ENCODE peak calls at places on chromosomes 5 and 9, in eight cellular contexts. K is CD4-positive, alpha-beta T cell; B is colonic mucosa; V is GM23248; E is fibroblast of lung; I is A549; J is cardiac muscle cell; S is neuronal stem cell. U is an unnamed sample.

GRCh38 chr5:31921852-31922305 is 252.2 kb downstream of the GOLPH3 start:
- DNase-seq in I (no peak), B (no peak), K (no peak), E (peak), V (peak), J (no peak), S (no peak), U (no peak)

GRCh38 chr9:134358026-134358967 is 32.0 kb downstream of the RXRA start:
- DNase-seq in B (no peak), E (no peak), I (no peak), J (no peak), V (peak), K (no peak), S (no peak), U (peak)

GRCh38 chr5:67234671-67235176 is 38.1 kb upstream of the CD180 start:
- DNase-seq in J (no peak), I (no peak), B (peak), K (no peak), V (peak), S (no peak), E (peak), U (peak)

GRCh38 chr9:109640232-109641078 is 139.5 kb upstream of the PALM2AKAP2 start:
- DNase-seq in I (peak), S (peak), V (peak), K (no peak), E (peak), B (no peak), J (peak), U (peak)

GRCh38 chr9:69303331-69303730 is 21.7 kb upstream of the ENTREP1 start:
- DNase-seq in K (no peak), S (no peak), V (no peak), E (no peak), B (no peak), J (no peak), I (no peak), U (no peak)

GRCh38 chr5:176365663-176366574 is 632 bp downstream of the ARL10 start:
- DNase-seq in J (peak), V (peak), I (no peak), E (peak), S (peak), K (no peak), B (peak), U (peak)

GRCh38 chr5:112594060-112594850 is 143.4 kb upstream of the APC start:
- DNase-seq in J (no peak), V (peak), E (no peak), S (no peak), K (no peak), I (no peak), B (no peak), U (no peak)

GRCh38 chr5:81579525-81579924 is 171.4 kb downstream of the SSBP2 start:
- DNase-seq in I (no peak), K (no peak), J (no peak), S (no peak), B (no peak), V (peak), E (peak), U (no peak)

GRCh38 chr9:92455217-92455616 is 27.1 kb downstream of the ASPN start:
- DNase-seq in V (no peak), K (no peak), I (peak), E (no peak), B (no peak), S (no peak), J (no peak), U (no peak)

GRCh38 chr5:39177629-39177959 is 41.8 kb downstream of the FYB1 start:
- DNase-seq in B (no peak), E (no peak), J (no peak), K (peak), I (no peak), S (no peak), V (no peak), U (no peak)

GRCh38 chr5:9851458-9851857 is 221.3 kb upstream of the TAS2R1 start:
- DNase-seq in J (peak), B (no peak), I (peak), V (peak), S (no peak), E (peak), K (no peak), U (no peak)

GRCh38 chr5:132060501-132061161 is at the start of gene IL3:
- DNase-seq in I (no peak), S (no peak), V (no peak), B (no peak), K (no peak), E (no peak), J (no peak), U (no peak)

GRCh38 chr5:143024227-143024920 is 254.2 kb downstream of the ARHGAP26 start:
- DNase-seq in I (no peak), B (no peak), E (no peak), J (no peak), S (no peak), K (no peak), V (no peak), U (no peak)

GRCh38 chr5:113123563-113123962 is 147.0 kb downstream of the DCP2 start:
- DNase-seq in K (no peak), E (no peak), B (no peak), J (peak), I (peak), S (no peak), V (no peak), U (no peak)

GRCh38 chr9:36325081-36325828 is 67.0 kb upstream of the GNE start:
- DNase-seq in J (no peak), K (no peak), E (no peak), B (no peak), I (no peak), V (no peak), S (no peak), U (peak)

GRCh38 chr9:37029776-37030590 is 4.1 kb downstream of the PAX5 start:
- DNase-seq in E (no peak), I (no peak), S (no peak), J (no peak), B (no peak), K (no peak), V (peak), U (no peak)

GRCh38 chr5:131328536-131329186 is 64.8 kb downstream of the CDC42SE2 start:
- DNase-seq in I (peak), S (no peak), V (peak), J (no peak), K (no peak), E (peak), B (no peak), U (no peak)

GRCh38 chr5:181189962-181190710 is 14.9 kb downstream of the TRIM7 start:
- DNase-seq in E (no peak), J (peak), B (peak), I (no peak), K (peak), S (no peak), V (peak), U (no peak)

GRCh38 chr9:30197954-30198353 is 2186.5 kb upstream of the ACO1 start:
- DNase-seq in I (peak), B (no peak), V (no peak), E (no peak), K (no peak), J (no peak), S (no peak), U (no peak)

GRCh38 chr9:115115924-115116323 is 2.0 kb downstream of the TNC start:
- DNase-seq in V (peak), K (no peak), E (peak), B (no peak), I (no peak), J (no peak), S (no peak), U (no peak)

GRCh38 chr9:108789742-108790141 is 66.0 kb downstream of the ACTL7B start:
- DNase-seq in J (no peak), V (no peak), S (no peak), K (no peak), E (no peak), I (no peak), B (no peak), U (no peak)

GRCh38 chr9:73116030-73116429 is 35.6 kb upstream of the ANXA1 start:
- DNase-seq in J (no peak), E (peak), V (peak), B (no peak), K (no peak), S (no peak), I (no peak), U (no peak)

GRCh38 chr5:69492391-69493234 is at the start of gene OCLN:
- DNase-seq in K (no peak), I (peak), J (peak), S (peak), E (no peak), B (peak), V (peak), U (no peak)

GRCh38 chr9:131747352-131747751 is 7.5 kb upstream of the RAPGEF1 start:
- DNase-seq in J (peak), I (peak), K (no peak), E (peak), B (no peak), V (peak), S (no peak), U (no peak)

GRCh38 chr9:20681467-20681866 is 2.6 kb upstream of the FOCAD start:
- DNase-seq in E (no peak), J (no peak), I (no peak), K (no peak), S (no peak), B (no peak), V (no peak), U (no peak)

GRCh38 chr9:93492327-93492726 is 38.9 kb upstream of the FAM120AOS start:
- DNase-seq in S (no peak), I (no peak), E (no peak), K (no peak), V (no peak), J (no peak), B (no peak), U (no peak)

GRCh38 chr9:95127249-95128176 is 190.0 kb downstream of the FANCC start:
- DNase-seq in V (peak), K (peak), J (peak), S (peak), B (peak), E (peak), I (peak), U (peak)

GRCh38 chr9:13033959-13034695 is 245.4 kb downstream of the MPDZ start:
- DNase-seq in K (no peak), E (peak), J (peak), S (peak), V (peak), I (peak), B (peak), U (peak)

GRCh38 chr9:70362952-70363351 is 51.5 kb downstream of the KLF9 start:
- DNase-seq in J (no peak), V (peak), S (no peak), B (no peak), I (no peak), E (peak), K (no peak), U (no peak)

GRCh38 chr9:25542319-25542718 is 135.9 kb downstream of the TUSC1 start:
- DNase-seq in K (no peak), S (no peak), J (no peak), E (no peak), V (no peak), B (no peak), I (no peak), U (no peak)

GRCh38 chr5:158874814-158875213 is 224.9 kb downstream of the EBF1 start:
- DNase-seq in J (no peak), S (no peak), I (no peak), V (peak), B (no peak), K (no peak), E (no peak), U (no peak)

GRCh38 chr9:87533291-87533690 is 35.6 kb downstream of the DAPK1 start:
- DNase-seq in K (no peak), I (no peak), V (no peak), E (no peak), S (no peak), B (no peak), J (no peak), U (no peak)
- H3K27ac ChIP-seq in K (no peak), I (no peak), V (no peak), E (no peak), S (no peak), B (no peak), J (no peak), U (no peak)

GRCh38 chr9:128077847-128078503 is 9.9 kb downstream of the SLC25A25 start:
- DNase-seq in B (no peak), V (no peak), S (no peak), I (no peak), K (no peak), E (no peak), J (no peak), U (no peak)
- H3K27ac ChIP-seq in B (peak), V (no peak), S (no peak), I (peak), K (no peak), E (peak), J (peak), U (no peak)

GRCh38 chr5:73337586-73337985 is 111.0 kb downstream of the FOXD1 start:
- DNase-seq in V (no peak), K (no peak), B (no peak), I (no peak), J (no peak), E (no peak), S (no peak), U (no peak)

GRCh38 chr5:73336366-73336765 is 112.2 kb downstream of the FOXD1 start:
- DNase-seq in B (no peak), J (no peak), K (no peak), S (no peak), I (no peak), E (no peak), V (peak), U (no peak)

GRCh38 chr5:73339711-73340110 is 108.9 kb downstream of the FOXD1 start:
- DNase-seq in E (no peak), B (no peak), K (no peak), I (no peak), S (no peak), V (no peak), J (no peak), U (no peak)

GRCh38 chr5:73338201-73339126 is 110.1 kb downstream of the FOXD1 start:
- DNase-seq in E (peak), K (no peak), J (no peak), V (peak), I (no peak), B (no peak), S (no peak), U (no peak)

DNA sequence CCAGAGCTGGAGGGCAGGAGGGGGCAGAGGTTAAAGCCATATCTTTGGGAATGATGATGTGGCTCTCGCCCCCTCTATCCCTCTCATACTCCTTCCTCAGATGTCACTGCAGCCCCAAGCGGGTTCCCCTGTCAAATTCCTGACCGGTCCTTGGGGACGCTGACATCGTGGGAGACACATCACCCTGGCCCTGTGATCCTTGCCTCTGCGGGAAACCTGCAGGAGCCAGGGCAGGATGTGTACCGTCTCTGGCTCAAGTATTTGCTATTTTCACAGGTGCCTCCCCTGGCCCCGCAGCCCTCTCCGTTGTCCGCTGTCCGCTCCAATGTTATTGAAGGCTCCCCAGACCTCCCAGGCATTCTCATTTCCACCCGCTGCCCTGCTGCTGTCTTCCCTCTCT is 109.4 kb downstream of the FOXD1 start:
- DNase-seq in J (no peak), I (no peak), E (no peak), B (no peak), K (no peak), S (no peak), V (no peak), U (no peak)
- H3K27ac ChIP-seq in J (no peak), I (no peak), E (no peak), B (no peak), K (no peak), S (no peak), V (no peak), U (no peak)

GRCh38 chr9:137665226-137665625 is 46.4 kb downstream of the EHMT1 start:
- DNase-seq in K (no peak), B (no peak), E (no peak), V (no peak), I (no peak), S (no peak), J (no peak), U (no peak)

GRCh38 chr9:137665697-137666504 is 47.1 kb downstream of the EHMT1 start:
- DNase-seq in E (peak), J (peak), V (peak), S (no peak), B (no peak), K (no peak), I (no peak), U (no peak)

GRCh38 chr9:137668203-137668602 is 49.4 kb downstream of the EHMT1 start:
- DNase-seq in V (no peak), E (no peak), S (no peak), B (no peak), K (no peak), I (no peak), J (no peak), U (no peak)

GRCh38 chr9:137666950-137667670 is 48.3 kb downstream of the EHMT1 start:
- DNase-seq in I (no peak), V (no peak), K (no peak), S (peak), J (no peak), B (no peak), E (no peak), U (no peak)

DNA sequence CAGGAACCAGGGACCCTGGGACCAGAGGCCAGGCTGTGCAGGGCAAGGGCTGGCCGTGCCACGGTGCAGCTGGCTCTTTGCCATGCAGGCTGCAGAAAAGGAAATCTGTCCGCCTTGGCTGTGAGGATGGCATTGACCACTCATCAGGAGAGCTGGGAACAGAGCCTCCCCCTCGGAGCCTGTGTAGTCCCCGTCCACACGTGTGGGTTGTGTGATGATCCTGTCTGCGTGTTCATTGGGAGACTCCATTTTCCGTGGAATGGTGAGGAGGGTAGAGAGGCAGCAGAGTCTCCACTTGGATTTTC is 47.7 kb downstream of the EHMT1 start:
- DNase-seq in J (no peak), S (no peak), B (no peak), V (no peak), I (no peak), K (no peak), E (no peak), U (peak)
- H3K27ac ChIP-seq in J (no peak), S (peak), B (no peak), V (no peak), I (peak), K (no peak), E (no peak), U (no peak)

GRCh38 chr5:151585970-151586369 is 5.2 kb downstream of the FAT2 start:
- DNase-seq in K (no peak), V (peak), J (no peak), E (no peak), S (no peak), I (no peak), B (no peak), U (no peak)
- H3K27ac ChIP-seq in K (no peak), V (no peak), J (no peak), E (no peak), S (no peak), I (no peak), B (no peak), U (no peak)

DNA sequence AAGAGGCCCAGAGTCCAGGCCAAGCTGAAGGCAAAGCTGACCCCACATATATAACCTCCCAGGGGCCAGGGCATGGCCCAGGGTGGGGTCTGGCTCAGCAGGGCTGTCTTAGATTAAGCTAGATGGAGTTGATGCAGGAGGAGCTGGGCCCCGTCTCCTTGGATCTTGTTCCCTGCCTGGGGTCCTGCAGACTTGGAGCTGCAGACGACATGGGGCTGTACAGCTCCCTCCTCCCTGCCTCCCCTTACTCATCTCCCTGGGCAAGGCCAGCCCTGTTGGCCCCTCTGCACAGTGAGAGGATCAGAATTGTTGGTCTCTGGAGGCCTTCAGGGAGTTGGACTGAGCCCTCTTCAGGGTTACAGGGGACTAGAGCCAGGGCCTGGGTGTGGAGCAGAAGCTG is 134.9 kb downstream of the RGS3 start:
- DNase-seq in I (no peak), J (no peak), S (no peak), B (no peak), E (no peak), K (no peak), V (peak), U (no peak)
- H3K27ac ChIP-seq in I (no peak), J (no peak), S (peak), B (no peak), E (peak), K (no peak), V (peak), U (peak)

GRCh38 chr5:56414056-56414455 is 180.9 kb upstream of the ANKRD55 start:
- DNase-seq in E (peak), V (no peak), K (no peak), B (no peak), J (no peak), S (no peak), I (no peak), U (no peak)
- H3K27ac ChIP-seq in E (no peak), V (no peak), K (no peak), B (peak), J (no peak), S (no peak), I (no peak), U (peak)

GRCh38 chr5:173075137-173075868 is 19.2 kb downstream of the CREBRF start:
- DNase-seq in V (no peak), K (no peak), S (no peak), I (no peak), J (no peak), E (no peak), B (no peak), U (no peak)

GRCh38 chr5:173065155-173065554 is 9.0 kb downstream of the CREBRF start:
- DNase-seq in V (no peak), E (no peak), J (no peak), B (no peak), I (no peak), K (no peak), S (no peak), U (no peak)

GRCh38 chr5:173069661-173070060 is 13.5 kb downstream of the CREBRF start:
- DNase-seq in E (no peak), K (no peak), S (no peak), B (no peak), V (no peak), J (no peak), I (no peak), U (no peak)
- H3K27ac ChIP-seq in E (no peak), K (no peak), S (no peak), B (no peak), V (no peak), J (no peak), I (no peak), U (no peak)

DNA sequence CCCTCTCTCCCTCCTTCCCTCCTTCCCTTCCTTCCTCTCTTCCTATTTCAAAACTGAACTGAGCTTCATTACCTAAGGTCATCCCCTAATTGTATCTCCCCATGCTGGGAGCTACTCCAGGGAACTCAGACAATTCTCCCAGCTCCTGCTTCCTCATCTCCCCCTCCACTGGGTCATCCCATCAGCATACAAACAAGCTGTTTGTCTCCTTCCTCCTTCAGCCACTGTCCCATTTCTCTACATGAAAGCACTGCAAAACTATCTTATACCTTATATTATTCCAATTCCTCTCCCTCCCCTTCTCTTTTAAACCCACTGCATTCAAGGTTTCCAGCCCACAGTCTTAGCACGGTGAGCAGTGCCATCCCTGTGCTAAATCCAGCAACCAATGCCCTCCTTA is 262.4 kb downstream of the AGTPBP1 start:
- DNase-seq in K (no peak), J (no peak), V (no peak), E (no peak), S (no peak), I (no peak), B (no peak), U (no peak)
- H3K27ac ChIP-seq in K (no peak), J (no peak), V (no peak), E (no peak), S (no peak), I (no peak), B (no peak), U (no peak)

U was measured in heart right ventricle.